ENCODE peak calls at places on chromosomes 16 and 17, in nine cellular contexts. G is mucosa of descending colon, X is fibroblast of lung, W is foreskin keratinocyte, B is AG09319, Q is uterus, N is tibial nerve, M is PC-9, P is foreskin fibroblast. J is an unnamed sample.

GRCh38 chr16:85665929-85666328 is 22.8 kb downstream of the GINS2 start:
- DNase-seq in X (no peak), B (no peak), Q (no peak), W (no peak), M (no peak), G (peak), P (no peak), N (no peak), J (no peak)

GRCh38 chr17:81349397-81350319 is 45.6 kb upstream of the BAHCC1 start:
- DNase-seq in N (no peak), X (peak), P (no peak), B (no peak), G (peak), W (peak), M (no peak), Q (no peak), J (no peak)

GRCh38 chr17:12510535-12510934 is 155.2 kb upstream of the MYOCD start:
- DNase-seq in W (no peak), Q (no peak), B (no peak), P (peak), M (no peak), N (no peak), X (peak), G (no peak), J (no peak)

GRCh38 chr16:72312862-72313261 is 140.9 kb upstream of the PMFBP1 start:
- DNase-seq in B (peak), M (no peak), N (no peak), P (peak), W (no peak), Q (no peak), X (peak), G (no peak), J (no peak)

GRCh38 chr17:6547336-6547735 is 9.0 kb downstream of the PITPNM3 start:
- DNase-seq in Q (no peak), G (no peak), X (no peak), B (no peak), W (no peak), N (no peak), M (no peak), P (no peak), J (no peak)

GRCh38 chr16:81451753-81452680 is 7.4 kb downstream of the CMIP start:
- DNase-seq in M (no peak), Q (no peak), X (no peak), P (no peak), W (no peak), G (peak), B (no peak), N (no peak), J (no peak)

GRCh38 chr16:50023626-50024025 is 1.4 kb upstream of the CNEP1R1 start:
- DNase-seq in B (no peak), M (no peak), N (no peak), Q (no peak), G (no peak), P (no peak), X (no peak), W (no peak), J (no peak)

GRCh38 chr16:76583466-76583865 is 306.3 kb downstream of the CNTNAP4 start:
- DNase-seq in M (no peak), B (no peak), W (no peak), N (peak), Q (no peak), G (no peak), P (no peak), X (no peak), J (no peak)

GRCh38 chr17:50238594-50239287 is 35.5 kb upstream of the TMEM92 start:
- DNase-seq in B (no peak), P (no peak), M (peak), X (peak), W (no peak), Q (no peak), G (no peak), N (no peak), J (no peak)

GRCh38 chr17:45812102-45812501 is 28.0 kb downstream of the CRHR1 start:
- DNase-seq in P (no peak), Q (no peak), B (no peak), N (no peak), W (peak), X (peak), M (no peak), G (no peak), J (no peak)

GRCh38 chr17:16361874-16362273 is 8.6 kb upstream of the CENPV start:
- DNase-seq in G (no peak), M (no peak), W (no peak), B (no peak), N (no peak), X (no peak), P (no peak), Q (no peak), J (no peak)

GRCh38 chr16:19746561-19746960 is 28.5 kb downstream of the IQCK start:
- DNase-seq in X (peak), P (no peak), Q (no peak), W (no peak), B (no peak), G (no peak), M (no peak), N (no peak), J (no peak)

GRCh38 chr17:78599419-78599818 is 22.2 kb upstream of the DNAH17 start:
- DNase-seq in G (no peak), W (no peak), Q (no peak), M (no peak), X (no peak), B (no peak), P (no peak), N (no peak), J (no peak)

GRCh38 chr16:28304214-28304613 is 11.9 kb downstream of the SBK1 start:
- DNase-seq in X (peak), M (no peak), G (no peak), B (no peak), P (no peak), N (peak), W (no peak), Q (no peak), J (no peak)

GRCh38 chr17:28493467-28493866 is 12.7 kb upstream of the FOXN1 start:
- DNase-seq in M (no peak), N (no peak), X (no peak), Q (no peak), W (no peak), B (no peak), P (peak), G (no peak), J (no peak)

GRCh38 chr17:66934040-66934439 is 30.5 kb upstream of the CACNG4 start:
- DNase-seq in X (no peak), M (no peak), P (no peak), N (no peak), W (no peak), G (no peak), Q (no peak), B (no peak), J (no peak)

GRCh38 chr16:64242510-64242909 is 879.4 kb downstream of the CDH11 start:
- DNase-seq in M (no peak), G (no peak), P (no peak), N (no peak), B (no peak), X (no peak), W (no peak), Q (no peak), J (no peak)

GRCh38 chr16:85294810-85295508 is 182.7 kb upstream of the CIBAR2 start:
- DNase-seq in G (no peak), M (no peak), B (no peak), P (no peak), Q (no peak), X (no peak), N (no peak), W (no peak), J (no peak)

GRCh38 chr17:34886831-34887230 is 74.4 kb downstream of the CCT6B start:
- DNase-seq in M (no peak), W (no peak), P (no peak), N (no peak), G (no peak), B (no peak), X (no peak), Q (no peak), J (no peak)

GRCh38 chr17:50360716-50361115 is 12.3 kb downstream of the MRPL27 start:
- DNase-seq in G (no peak), M (no peak), P (no peak), Q (no peak), N (no peak), B (no peak), W (no peak), X (no peak), J (no peak)

GRCh38 chr17:8799851-8800212 is 667 bp upstream of the MFSD6L start:
- DNase-seq in N (no peak), W (no peak), B (no peak), M (no peak), G (no peak), P (no peak), X (no peak), Q (no peak), J (no peak)

GRCh38 chr17:8800656-8801055 is 1.5 kb upstream of the MFSD6L start:
- DNase-seq in B (no peak), G (no peak), X (no peak), N (no peak), W (peak), Q (no peak), P (no peak), M (no peak), J (no peak)

GRCh38 chr17:8797621-8798175 is 1.5 kb downstream of the MFSD6L start:
- DNase-seq in P (no peak), N (no peak), M (no peak), W (no peak), X (no peak), Q (no peak), G (no peak), B (no peak), J (no peak)

GRCh38 chr17:8798176-8799000 is 777 bp downstream of the MFSD6L start:
- DNase-seq in Q (no peak), B (no peak), X (no peak), P (no peak), N (no peak), G (no peak), W (no peak), M (no peak), J (no peak)

GRCh38 chr17:8799001-8799850 is at the start of gene MFSD6L:
- DNase-seq in Q (no peak), X (peak), M (no peak), P (no peak), B (no peak), W (no peak), G (peak), N (no peak), J (no peak)
- TF ChIP-seq CTCF in Q (no peak), X (no peak), M (no peak), P (no peak), B (no peak), W (peak), G (no peak), N (no peak), J (no peak)

GRCh38 chr17:20066253-20066652 is 57.1 kb downstream of the SPECC1 start:
- DNase-seq in M (peak), Q (peak), P (peak), B (peak), G (no peak), X (peak), W (peak), N (peak), J (no peak)
- TF ChIP-seq CTCF in M (no peak), Q (no peak), P (no peak), B (no peak), G (no peak), X (no peak), W (no peak), N (no peak), J (no peak)

DNA sequence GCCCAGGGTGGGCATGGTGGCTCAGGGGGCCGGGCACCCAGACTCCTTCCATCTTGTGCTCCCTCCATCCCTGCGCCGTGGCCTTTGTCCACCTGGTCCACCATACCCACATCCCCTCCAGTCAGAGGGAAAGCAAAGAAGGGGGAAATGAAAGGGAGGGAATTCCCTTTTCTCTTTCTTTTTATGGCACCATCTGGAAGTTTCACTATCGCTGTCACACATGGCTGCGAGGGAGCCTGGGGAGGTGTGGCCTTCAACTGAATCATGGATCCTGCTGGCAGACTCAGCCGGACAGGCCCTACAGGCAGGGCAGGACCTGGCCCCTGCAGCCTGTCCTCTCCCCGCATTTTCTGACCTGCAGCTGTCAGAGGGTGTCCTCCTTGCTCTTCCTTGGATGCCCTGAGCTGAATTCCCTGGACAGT is 6.2 kb downstream of the SLC12A3 start:
- DNase-seq in P (peak), N (no peak), B (no peak), G (peak), M (peak), W (no peak), Q (no peak), X (peak), J (no peak)
- TF ChIP-seq CTCF in P (no peak), N (no peak), B (no peak), G (no peak), M (no peak), W (peak), Q (no peak), X (no peak), J (no peak)

DNA sequence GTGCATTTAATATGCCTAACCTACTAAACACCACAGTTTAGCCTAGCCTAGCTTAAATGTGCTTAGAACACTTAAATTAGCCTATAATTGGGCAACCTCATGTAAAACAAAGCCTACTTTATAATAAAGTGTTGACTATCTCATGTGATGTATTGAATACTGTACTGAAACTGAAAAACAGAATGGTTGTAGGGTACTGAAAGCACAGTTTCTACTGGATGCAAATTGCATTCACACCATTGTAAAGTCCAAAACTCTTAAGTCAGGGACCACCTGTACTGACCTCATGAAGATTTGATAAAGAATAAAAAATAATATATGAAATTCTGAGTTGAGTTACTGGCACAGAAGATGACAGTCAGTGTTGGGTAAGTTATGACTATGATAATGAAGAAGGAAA is 625.4 kb upstream of the SOX9 start:
- DNase-seq in W (no peak), X (no peak), Q (no peak), M (no peak), G (no peak), B (no peak), N (no peak), P (no peak), J (no peak)
- TF ChIP-seq CTCF in W (no peak), X (no peak), Q (no peak), M (no peak), G (no peak), B (no peak), N (no peak), P (no peak), J (no peak)

GRCh38 chr17:82449136-82449882 is 1.2 kb downstream of the CYBC1 start:
- DNase-seq in P (no peak), N (no peak), W (no peak), G (peak), X (no peak), M (no peak), B (no peak), Q (no peak), J (no peak)
- TF ChIP-seq CTCF in P (no peak), N (no peak), W (no peak), G (no peak), X (no peak), M (no peak), B (no peak), Q (no peak), J (no peak)